ENCODE peak calls at places on chromosomes 13 and 19, in five cellular contexts. V, R, L, P and K are unnamed samples.

GRCh38 chr19:12990447-12990846 is 4.8 kb upstream of the NFIX start:
- DNase-seq in V (no peak), R (no peak), L (no peak), P (no peak), K (no peak)

GRCh38 chr13:23754506-23754905 is 134.7 kb downstream of the MIPEP start:
- DNase-seq in V (no peak), R (no peak), L (no peak), P (peak), K (peak)

GRCh38 chr13:72437458-72437857 is 290.0 kb downstream of the MZT1 start:
- DNase-seq in V (no peak), R (no peak), L (no peak), P (no peak), K (peak)

GRCh38 chr19:52453324-52454094 is at the start of gene ZNF578:
- DNase-seq in V (no peak), R (peak), L (no peak), P (no peak), K (peak)

GRCh38 chr13:72643339-72643989 is 84.0 kb downstream of the MZT1 start:
- DNase-seq in V (peak), R (peak), L (peak), P (peak), K (peak)

GRCh38 chr19:344625-345319 is at the start of gene MIER2:
- DNase-seq in V (peak), R (peak), L (peak), P (peak), K (peak)

GRCh38 chr13:98869408-98870090 is 108.3 kb downstream of the DOCK9 start:
- DNase-seq in V (no peak), R (no peak), L (no peak), P (no peak), K (no peak)

GRCh38 chr19:19061491-19061890 is 2.3 kb upstream of the SLC25A42 start:
- DNase-seq in V (no peak), R (no peak), L (no peak), P (no peak), K (no peak)

GRCh38 chr13:109844396-109844795 is 58.0 kb upstream of the IRS2 start:
- DNase-seq in V (no peak), R (no peak), L (no peak), P (no peak), K (peak)

GRCh38 chr13:70424428-70424827 is 316.2 kb upstream of the KLHL1 start:
- DNase-seq in V (no peak), R (no peak), L (peak), P (no peak), K (no peak)

GRCh38 chr13:28380319-28380718 is 114.6 kb downstream of the FLT1 start:
- DNase-seq in V (no peak), R (no peak), L (no peak), P (no peak), K (no peak)

GRCh38 chr19:43763473-43763939 is 8.7 kb upstream of the SMG9 start:
- DNase-seq in V (no peak), R (no peak), L (no peak), P (no peak), K (peak)

GRCh38 chr19:33468361-33469170 is 53.0 kb downstream of the PEPD start:
- DNase-seq in V (no peak), R (no peak), L (no peak), P (no peak), K (peak)

GRCh38 chr13:65606622-65607021 is 1623.5 kb downstream of the PCDH9 start:
- DNase-seq in V (no peak), R (no peak), L (no peak), P (no peak), K (peak)

GRCh38 chr13:77029436-77029835 is 2.5 kb upstream of the FBXL3 start:
- DNase-seq in V (no peak), R (no peak), L (no peak), P (no peak), K (no peak)

GRCh38 chr19:55258476-55258827 is 365 bp downstream of the PPP6R1 start:
- DNase-seq in V (no peak), R (peak), L (no peak), P (no peak), K (no peak)

GRCh38 chr13:50222569-50223332 is 207.5 kb downstream of the KCNRG start:
- DNase-seq in V (no peak), R (no peak), L (no peak), P (no peak), K (peak)

GRCh38 chr13:33236021-33236420 is 49.5 kb downstream of the STARD13 start:
- DNase-seq in V (no peak), R (no peak), L (no peak), P (no peak), K (peak)

GRCh38 chr19:35642312-35642711 is 767 bp downstream of the ETV2 start:
- DNase-seq in V (no peak), R (no peak), L (peak), P (no peak), K (no peak)

GRCh38 chr13:25904830-25905229 is 147.0 kb downstream of the SHISA2 start:
- DNase-seq in V (no peak), R (no peak), L (no peak), P (no peak), K (no peak)

GRCh38 chr13:52446265-52446664 is 4.2 kb downstream of the VPS36 start:
- DNase-seq in V (no peak), R (no peak), L (no peak), P (no peak), K (no peak)

GRCh38 chr19:56026769-56027168 is 40.2 kb downstream of the NLRP5 start:
- DNase-seq in V (no peak), R (no peak), L (no peak), P (no peak), K (no peak)

GRCh38 chr19:10646781-10647180 is 7.4 kb upstream of the ILF3 start:
- DNase-seq in V (no peak), R (no peak), L (no peak), P (no peak), K (no peak)

GRCh38 chr13:112526146-112526853 is 61.7 kb downstream of the TUBGCP3 start:
- DNase-seq in V (no peak), R (no peak), L (no peak), P (no peak), K (no peak)

GRCh38 chr19:31312004-31312403 is 37.2 kb downstream of the TSHZ3 start:
- DNase-seq in V (no peak), R (no peak), L (no peak), P (no peak), K (peak)

GRCh38 chr19:8506402-8506957 is 4.0 kb upstream of the PRAM1 start:
- DNase-seq in V (peak), R (peak), L (no peak), P (no peak), K (no peak)

GRCh38 chr13:25168800-25169199 is 3.3 kb downstream of the AMER2 start:
- DNase-seq in V (no peak), R (no peak), L (no peak), P (no peak), K (no peak)

GRCh38 chr13:52650731-52651130 is 1.9 kb upstream of the SUGT1 start:
- DNase-seq in V (no peak), R (peak), L (no peak), P (no peak), K (no peak)

GRCh38 chr13:108369412-108369811 is 99.9 kb downstream of the TNFSF13B start:
- DNase-seq in V (no peak), R (no peak), L (no peak), P (no peak), K (no peak)

GRCh38 chr13:40087021-40088002 is 431.9 kb downstream of the COG6 start:
- DNase-seq in V (no peak), R (no peak), L (no peak), P (peak), K (no peak)

GRCh38 chr13:99384468-99384867 is 77.3 kb upstream of the GPR183 start:
- DNase-seq in V (no peak), R (no peak), L (peak), P (no peak), K (no peak)

GRCh38 chr13:59771272-59771671 is 392.5 kb downstream of the DIAPH3 start:
- DNase-seq in V (peak), R (no peak), L (no peak), P (peak), K (peak)

GRCh38 chr13:97435297-97435682 is 1.3 kb downstream of the RAP2A start:
- DNase-seq in V (no peak), R (no peak), L (no peak), P (no peak), K (no peak)

GRCh38 chr13:97439196-97439595 is 5.2 kb downstream of the RAP2A start:
- DNase-seq in V (no peak), R (no peak), L (no peak), P (no peak), K (no peak)

GRCh38 chr13:97435794-97436193 is 1.8 kb downstream of the RAP2A start:
- DNase-seq in V (no peak), R (no peak), L (no peak), P (no peak), K (no peak)

GRCh38 chr13:97436845-97437244 is 2.9 kb downstream of the RAP2A start:
- DNase-seq in V (no peak), R (no peak), L (no peak), P (no peak), K (no peak)

GRCh38 chr13:97437729-97438128 is 3.8 kb downstream of the RAP2A start:
- DNase-seq in V (no peak), R (no peak), L (no peak), P (no peak), K (no peak)
- TF ChIP-seq MAFK in V (no peak), R (no peak), L (no peak), P (no peak), K (no peak)

DNA sequence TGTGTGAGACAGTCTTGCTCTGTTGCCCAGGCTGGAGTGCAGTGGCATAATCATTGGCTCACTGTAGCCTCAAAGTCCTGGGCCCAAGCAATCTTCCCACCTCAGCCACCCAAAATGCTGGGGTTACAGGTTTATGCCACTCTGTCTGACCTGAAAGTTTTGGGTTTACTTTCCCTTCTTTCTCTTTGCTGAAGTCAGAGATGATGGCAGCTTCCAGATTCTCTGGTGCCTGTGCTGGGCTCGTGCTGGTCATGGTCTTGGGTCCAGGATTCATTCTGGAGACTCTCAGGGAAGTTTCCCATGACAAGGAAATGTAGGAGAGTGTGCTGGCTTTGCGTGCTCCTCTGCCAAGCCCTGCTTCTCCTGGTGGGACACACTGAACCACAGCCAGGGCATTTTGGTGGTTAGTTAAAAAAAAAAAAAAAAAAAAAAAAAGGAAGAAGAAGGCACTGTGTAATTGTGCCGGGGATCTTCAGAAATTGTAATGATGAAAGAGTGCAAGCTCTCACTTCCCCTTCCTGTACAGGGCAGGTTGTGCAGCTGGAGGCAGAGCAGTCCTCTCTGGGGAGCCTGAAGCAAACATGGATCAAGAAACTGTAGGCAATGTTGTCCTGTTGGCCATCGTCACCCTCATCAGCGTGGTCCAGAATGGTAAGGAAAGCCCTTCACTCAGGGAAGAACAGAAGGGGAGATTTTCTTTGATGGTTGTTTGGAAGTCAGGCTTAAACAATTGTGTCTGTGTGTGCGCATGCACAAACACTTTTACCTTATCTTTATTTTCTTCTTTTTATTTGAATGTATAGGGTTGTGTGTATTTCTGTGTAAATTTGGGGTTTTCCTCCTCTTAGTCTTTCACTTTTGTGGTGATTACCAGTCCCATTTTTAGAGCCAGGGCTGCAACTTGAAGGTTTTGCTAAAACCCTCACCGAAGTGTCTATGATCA is at the start of gene ALOX5AP:
- DNase-seq in V (no peak), R (no peak), L (no peak), P (no peak), K (no peak)
- TF ChIP-seq MAFK in V (no peak), R (no peak), L (no peak), P (no peak), K (no peak)

GRCh38 chr19:38047641-38048040 is 140.6 kb downstream of the SIPA1L3 start:
- DNase-seq in V (no peak), R (no peak), L (peak), P (no peak), K (no peak)

GRCh38 chr19:38045554-38046253 is 138.7 kb downstream of the SIPA1L3 start:
- DNase-seq in V (no peak), R (no peak), L (no peak), P (no peak), K (no peak)

GRCh38 chr19:38047048-38047435 is 140.0 kb downstream of the SIPA1L3 start:
- DNase-seq in V (no peak), R (no peak), L (no peak), P (no peak), K (no peak)

GRCh38 chr19:38046254-38047047 is 139.4 kb downstream of the SIPA1L3 start:
- DNase-seq in V (no peak), R (no peak), L (no peak), P (no peak), K (no peak)

DNA sequence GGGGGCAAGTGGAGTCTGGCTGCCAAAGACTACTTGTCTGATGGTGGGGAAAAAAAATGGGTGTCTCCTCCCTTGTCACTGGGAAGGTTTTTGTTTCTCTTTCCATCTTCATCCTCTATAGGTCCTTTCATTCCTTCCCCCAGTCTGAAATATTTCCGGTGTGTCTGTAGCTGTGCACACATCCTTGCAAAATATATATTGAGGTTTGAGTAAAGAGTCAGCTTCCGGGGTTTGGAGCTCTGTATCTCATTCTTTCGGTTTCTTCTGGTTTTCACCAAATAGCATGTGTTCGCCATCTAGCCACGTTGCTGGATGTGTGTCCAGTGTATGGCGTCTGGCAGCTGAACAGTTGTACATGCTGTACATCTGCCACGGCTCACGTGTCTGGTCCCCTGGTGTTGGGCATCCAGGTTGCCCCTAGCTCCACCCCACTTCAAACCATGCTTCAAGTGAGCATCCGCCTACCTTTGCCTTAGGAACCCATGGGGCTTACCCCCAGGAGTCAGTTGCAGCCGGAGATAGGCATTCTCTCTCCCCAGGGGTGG is 142.2 kb downstream of the SIPA1L3 start:
- DNase-seq in V (no peak), R (no peak), L (no peak), P (no peak), K (no peak)
- TF ChIP-seq MAFK in V (no peak), R (no peak), L (no peak), P (no peak), K (no peak)

DNA sequence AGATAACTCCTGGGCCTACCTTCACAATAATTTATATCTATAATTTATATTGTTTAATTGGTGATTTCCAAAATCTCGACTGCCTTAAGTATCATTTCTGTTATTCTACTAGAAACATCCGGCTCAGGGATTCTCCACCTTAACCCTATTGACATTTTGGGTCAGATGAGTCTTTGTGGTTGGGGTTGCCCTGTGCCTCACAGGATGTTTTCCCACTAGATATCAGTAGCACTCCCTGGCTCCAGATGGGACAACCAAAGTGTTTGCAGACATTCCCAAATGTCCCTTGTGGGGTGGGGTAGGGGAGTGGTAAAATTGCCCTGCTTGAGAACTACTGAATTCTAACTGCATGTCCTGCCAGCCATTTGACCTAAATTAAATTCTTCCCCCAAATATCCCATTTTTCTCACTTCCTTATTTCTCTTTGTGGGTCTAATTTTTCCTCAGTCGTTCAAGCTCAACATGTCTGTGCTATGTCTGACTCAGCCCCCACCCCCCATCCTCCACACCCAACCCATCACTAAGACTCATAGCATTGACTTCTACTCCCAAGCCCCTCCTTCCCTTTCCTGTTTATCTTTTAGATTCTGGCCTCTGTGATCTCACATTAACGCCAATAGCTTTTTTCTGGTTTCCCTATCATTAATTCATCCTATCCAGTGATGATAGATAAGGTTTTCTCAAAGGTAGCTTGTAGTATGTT is 545.1 kb downstream of the EFNB2 start:
- DNase-seq in V (no peak), R (no peak), L (no peak), P (no peak), K (peak)
- TF ChIP-seq MAFK in V (no peak), R (no peak), L (no peak), P (no peak), K (no peak)